ENCODE peak calls at places on chromosome 5, in five cellular contexts. G is posterior cingulate gyrus, J is NCI-H1105 treated with DMSO at 0.1 percent for 48 hours, I is cortex of kidney, S is thyroid gland. F is an unnamed sample.

GRCh38 chr5:134551891-134552290 is 26.4 kb downstream of the JADE2 start:
- DNase-seq in J (no peak), G (no peak), I (no peak), S (no peak), F (no peak)

GRCh38 chr5:76544268-76544926 is 78.8 kb downstream of the F2RL2 start:
- DNase-seq in J (no peak), G (no peak), S (peak), I (no peak), F (peak)

GRCh38 chr5:175321927-175322532 is 122.0 kb downstream of the DRD1 start:
- DNase-seq in I (no peak), G (no peak), S (peak), J (no peak), F (peak)

GRCh38 chr5:111694183-111694582 is 62.8 kb downstream of the NREP start:
- DNase-seq in S (no peak), I (no peak), J (no peak), G (no peak), F (peak)

GRCh38 chr5:180441577-180441976 is 52.6 kb upstream of the CNOT6 start:
- DNase-seq in I (no peak), S (peak), G (no peak), J (no peak), F (no peak)

GRCh38 chr5:16727937-16728336 is 111.1 kb upstream of the RETREG1 start:
- DNase-seq in S (peak), G (no peak), J (peak), I (no peak), F (no peak)

GRCh38 chr5:158398360-158399201 is 539.6 kb upstream of the CLINT1 start:
- DNase-seq in J (no peak), I (no peak), G (no peak), S (peak), F (no peak)

GRCh38 chr5:77396017-77396416 is 96.1 kb downstream of the WDR41 start:
- DNase-seq in I (no peak), J (no peak), S (no peak), G (no peak), F (no peak)

GRCh38 chr5:134769206-134769605 is 10.6 kb downstream of the DDX46 start:
- DNase-seq in G (no peak), S (no peak), I (no peak), J (no peak), F (no peak)

GRCh38 chr5:154811653-154812465 is 38.5 kb downstream of the FAXDC2 start:
- DNase-seq in I (no peak), G (peak), S (peak), J (no peak), F (peak)

GRCh38 chr5:127400524-127400923 is 109.9 kb downstream of the MEGF10 start:
- DNase-seq in G (no peak), J (no peak), S (no peak), I (no peak), F (no peak)

GRCh38 chr5:134380367-134380766 is 9.0 kb downstream of the UBE2B start:
- DNase-seq in I (no peak), G (no peak), S (no peak), J (no peak), F (no peak)

GRCh38 chr5:169160405-169160901 is 140.5 kb downstream of the SLIT3 start:
- DNase-seq in I (no peak), J (no peak), G (no peak), S (no peak), F (no peak)

GRCh38 chr5:168893231-168893630 is 314.1 kb upstream of the PANK3 start:
- DNase-seq in S (no peak), G (no peak), I (no peak), J (no peak), F (no peak)

GRCh38 chr5:159050408-159051091 is 49.2 kb downstream of the EBF1 start:
- DNase-seq in S (no peak), J (peak), I (no peak), G (no peak), F (no peak)

GRCh38 chr5:94968507-94969095 is 316.3 kb downstream of the MCTP1 start:
- DNase-seq in G (no peak), S (peak), I (no peak), J (peak), F (peak)

GRCh38 chr5:69105996-69106906 is 12.4 kb downstream of the SLC30A5 start:
- DNase-seq in J (no peak), S (no peak), G (no peak), I (no peak), F (peak)

GRCh38 chr5:68995847-68996204 is 98.0 kb upstream of the SLC30A5 start:
- DNase-seq in S (no peak), J (no peak), I (no peak), G (no peak), F (no peak)

GRCh38 chr5:172156541-172156994 is 31.5 kb downstream of the STK10 start:
- DNase-seq in G (no peak), I (no peak), J (no peak), S (no peak), F (no peak)